ENCODE peak calls at places on chromosomes 4 and X, in ten cellular contexts. T, I, L, V, Z, C, B, W, K and R are unnamed samples.

GRCh38 chr4:101355767-101356702 is 8.7 kb upstream of the PPP3CA start:
- DNase-seq in L (no peak), Z (no peak), C (peak), W (peak), V (peak), I (no peak), T (peak), B (no peak), K (peak), R (no peak)

GRCh38 chrX:85561216-85561615 is 181.8 kb upstream of the POF1B start:
- DNase-seq in Z (no peak), C (no peak), V (no peak), T (no peak), L (no peak), W (no peak), B (no peak), K (no peak), I (no peak), R (no peak)

GRCh38 chr4:155403886-155404285 is 27.1 kb upstream of the MAP9 start:
- DNase-seq in K (peak), V (peak), B (no peak), T (peak), I (no peak), Z (no peak), L (no peak), C (peak), W (peak), R (no peak)

GRCh38 chr4:152591361-152591760 is 55.5 kb upstream of the FBXW7 start:
- DNase-seq in C (peak), W (peak), B (peak), T (no peak), K (peak), V (no peak), Z (peak), I (no peak), L (peak), R (no peak)

GRCh38 chr4:35465096-35465495 is 779.2 kb downstream of the ARAP2 start:
- DNase-seq in W (no peak), C (no peak), I (no peak), B (no peak), Z (no peak), V (no peak), T (no peak), L (no peak), K (no peak), R (no peak)

GRCh38 chr4:1502976-1503375 is 96.7 kb upstream of the NKX1-1 start:
- DNase-seq in I (no peak), W (no peak), L (peak), B (no peak), Z (no peak), T (no peak), V (no peak), K (no peak), C (no peak), R (no peak)

GRCh38 chr4:48268956-48269860 is at the start of gene TEC:
- DNase-seq in Z (peak), I (peak), C (peak), K (no peak), L (no peak), B (peak), V (peak), W (no peak), T (peak), R (peak)

GRCh38 chrX:57573754-57574153 is 18.1 kb upstream of the ZXDB start:
- DNase-seq in K (no peak), L (no peak), V (no peak), C (peak), Z (peak), T (no peak), I (no peak), W (no peak), B (no peak), R (no peak)

GRCh38 chr4:42708625-42709024 is 51.7 kb upstream of the ATP8A1 start:
- DNase-seq in B (no peak), W (no peak), L (no peak), I (no peak), V (no peak), Z (no peak), K (no peak), T (no peak), C (no peak), R (no peak)

GRCh38 chrX:78923198-78924015 is 21.8 kb upstream of the P2RY10 start:
- DNase-seq in K (no peak), Z (no peak), L (no peak), I (no peak), T (no peak), B (no peak), W (no peak), C (no peak), V (no peak), R (peak)

GRCh38 chr4:167218022-167218608 is 16.2 kb downstream of the SPOCK3 start:
- DNase-seq in C (no peak), K (no peak), T (no peak), W (no peak), B (no peak), L (no peak), I (no peak), Z (no peak), V (no peak), R (no peak)

DNA sequence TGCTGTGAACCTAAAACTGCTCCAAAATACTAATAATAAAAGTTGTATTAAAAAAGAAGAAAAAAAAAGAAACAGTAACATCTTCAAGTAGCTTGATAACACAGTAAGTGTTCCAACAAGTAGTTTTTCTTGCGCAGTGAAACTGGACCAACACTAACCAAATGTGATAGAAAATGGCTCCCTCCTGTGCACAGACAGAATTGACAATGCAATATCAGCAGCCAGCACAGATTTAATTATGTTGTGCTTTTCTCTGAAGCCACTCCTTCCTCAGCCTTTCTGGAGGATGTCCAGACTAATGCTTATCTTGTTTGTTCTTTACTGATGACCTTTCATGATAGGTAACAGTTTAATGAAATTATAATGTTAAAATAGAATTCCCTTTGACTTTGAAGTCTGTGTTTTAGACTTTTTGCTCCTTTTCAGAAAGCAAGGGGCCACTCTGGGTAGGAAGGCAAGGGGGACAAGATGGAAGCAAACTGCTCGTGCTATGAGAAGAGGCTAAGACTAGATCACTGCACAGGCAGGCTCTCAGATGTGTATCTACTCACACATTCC is 147.1 kb upstream of the RPL34 start:
- DNase-seq in W (no peak), Z (no peak), C (peak), I (no peak), V (no peak), B (no peak), L (no peak), T (no peak), K (no peak), R (no peak)
- TF ChIP-seq CTCF in W (peak), Z (no peak), C (peak), I (no peak), V (no peak), B (no peak), L (no peak), T (no peak), K (no peak), R (no peak)

GRCh38 chrX:103406256-103406655 is 29.9 kb downstream of the BEX3 start:
- DNase-seq in T (no peak), L (no peak), W (no peak), Z (no peak), C (no peak), I (no peak), V (no peak), K (no peak), B (no peak), R (no peak)

GRCh38 chrX:103407776-103408175 is 31.4 kb downstream of the BEX3 start:
- DNase-seq in B (no peak), L (no peak), V (no peak), T (no peak), Z (no peak), W (no peak), K (no peak), C (no peak), I (no peak), R (no peak)

GRCh38 chrX:103400931-103401330 is 24.6 kb downstream of the BEX3 start:
- DNase-seq in T (no peak), V (no peak), K (no peak), B (no peak), I (no peak), C (no peak), L (no peak), Z (peak), W (no peak), R (no peak)

GRCh38 chrX:103404225-103405008 is 28.1 kb downstream of the BEX3 start:
- DNase-seq in V (peak), I (no peak), Z (peak), W (peak), C (peak), B (peak), T (peak), K (peak), L (no peak), R (peak)

GRCh38 chrX:103405009-103405333 is 28.6 kb downstream of the BEX3 start:
- DNase-seq in V (no peak), B (no peak), L (no peak), C (no peak), T (no peak), Z (no peak), W (no peak), I (no peak), K (no peak), R (no peak)
- TF ChIP-seq CTCF in V (no peak), B (no peak), L (no peak), C (no peak), T (no peak), Z (no peak), W (no peak), I (no peak), K (no peak), R (no peak)

DNA sequence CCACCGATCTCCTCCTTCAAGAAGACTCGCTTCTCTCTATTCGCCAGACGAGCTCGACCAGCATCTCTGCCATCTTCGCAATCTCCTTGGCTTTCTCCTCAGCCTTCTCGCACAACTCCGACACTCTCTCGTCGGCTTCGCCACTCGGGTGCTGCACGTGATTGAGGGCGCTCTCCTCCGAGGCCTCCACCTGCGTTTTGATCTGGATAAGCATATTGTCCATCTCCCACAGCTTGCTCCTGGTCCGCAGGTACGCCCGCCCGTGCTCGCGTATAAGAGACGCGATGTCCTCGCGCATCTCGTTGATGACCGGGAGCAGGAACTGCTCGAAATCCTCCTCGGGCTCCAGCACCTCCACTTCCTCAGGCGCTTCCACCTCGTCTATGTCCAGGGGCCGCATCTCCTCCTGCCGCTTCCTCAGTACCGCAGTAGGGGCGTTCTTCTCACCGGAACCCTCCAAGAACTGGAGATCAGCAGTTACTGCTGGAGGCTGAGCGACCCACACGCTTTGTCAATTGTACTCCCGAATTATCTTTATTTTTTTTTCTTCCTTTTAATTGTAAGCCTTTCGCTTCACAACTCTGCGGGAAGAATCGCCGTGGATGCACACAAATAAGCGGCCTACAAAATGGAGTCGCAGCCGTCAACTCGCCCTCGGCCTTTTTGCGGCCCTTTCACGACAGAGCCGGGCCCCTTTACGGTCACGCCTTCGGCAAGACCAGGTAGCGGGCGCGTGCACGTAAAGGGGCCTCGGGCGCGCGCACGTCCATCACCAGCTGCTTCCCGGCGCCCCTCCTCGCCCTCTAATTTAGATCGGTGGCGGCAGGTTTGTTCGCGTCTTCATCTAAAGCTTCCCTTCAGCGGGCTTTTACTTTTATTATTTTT is at the start of gene MRFAP1L1:
- DNase-seq in I (peak), Z (peak), V (peak), W (peak), C (peak), B (peak), L (peak), K (peak), T (peak), R (peak)
- TF ChIP-seq CTCF in I (no peak), Z (no peak), V (no peak), W (peak), C (peak), B (peak), L (no peak), K (peak), T (no peak), R (no peak)

GRCh38 chr4:95446204-95446603 is 102.6 kb downstream of the UNC5C start:
- DNase-seq in L (no peak), K (no peak), Z (no peak), B (no peak), C (no peak), I (no peak), T (no peak), W (no peak), V (no peak), R (no peak)
- TF ChIP-seq CTCF in L (no peak), K (no peak), Z (no peak), B (no peak), C (no peak), I (no peak), T (no peak), W (no peak), V (no peak), R (no peak)

DNA sequence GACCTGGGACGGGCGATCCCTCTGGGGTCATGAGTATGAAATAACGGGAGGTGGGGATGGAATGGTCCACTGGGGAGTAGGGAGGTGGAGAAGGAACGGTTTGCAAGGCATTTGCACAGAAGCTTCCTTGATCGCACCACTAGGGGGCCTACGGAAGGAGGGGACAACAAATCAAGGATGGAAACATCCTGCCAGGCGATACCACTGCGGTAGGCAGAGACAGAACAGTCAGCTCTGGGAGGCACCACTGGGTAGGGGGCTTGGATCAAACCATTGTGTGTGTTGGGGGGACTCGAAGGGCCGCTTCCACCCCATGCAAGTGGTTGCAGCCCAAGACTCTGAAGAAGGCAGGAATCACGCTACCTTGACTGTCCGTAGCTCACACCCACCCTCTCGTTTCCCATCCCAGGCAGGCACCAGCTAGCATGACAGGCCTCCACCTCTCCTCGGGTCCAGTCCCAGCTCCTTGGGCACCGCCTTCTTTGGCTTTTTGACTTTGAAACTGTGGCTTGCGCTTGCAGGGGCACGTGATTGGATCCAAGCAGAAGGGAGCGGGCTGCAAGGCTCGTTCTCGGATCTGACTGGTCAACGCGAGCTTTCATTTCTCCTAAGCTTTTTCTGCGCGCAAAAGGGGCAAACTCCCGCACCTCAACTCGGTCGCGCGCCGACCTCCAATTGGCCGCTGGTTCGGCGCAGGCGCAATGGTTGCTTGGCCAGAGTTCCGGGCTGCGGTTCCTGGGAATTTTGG is 28.4 kb downstream of the GAGE1 start:
- DNase-seq in B (peak), W (no peak), V (peak), K (peak), I (peak), T (peak), Z (peak), L (no peak), C (no peak), R (peak)
- TF ChIP-seq CTCF in B (no peak), W (peak), V (peak), K (peak), I (no peak), T (peak), Z (no peak), L (peak), C (no peak), R (no peak)

GRCh38 chrX:109635151-109635550 is 10.2 kb upstream of the KCNE5 start:
- DNase-seq in B (no peak), W (peak), T (peak), V (no peak), L (no peak), I (no peak), Z (peak), K (peak), C (peak), R (peak)
- TF ChIP-seq CTCF in B (peak), W (peak), T (peak), V (peak), L (no peak), I (peak), Z (peak), K (peak), C (peak), R (peak)

GRCh38 chr4:95693594-95693993 is 144.8 kb upstream of the UNC5C start:
- DNase-seq in V (peak), C (peak), B (no peak), I (no peak), K (peak), L (no peak), T (no peak), Z (no peak), W (peak), R (no peak)
- TF ChIP-seq CTCF in V (peak), C (peak), B (peak), I (no peak), K (peak), L (no peak), T (no peak), Z (no peak), W (peak), R (no peak)

GRCh38 chr4:97720869-97721432 is 422.3 kb downstream of the STPG2 start:
- DNase-seq in V (peak), C (peak), Z (no peak), T (no peak), L (no peak), W (peak), K (peak), B (no peak), I (no peak), R (no peak)
- TF ChIP-seq CTCF in V (peak), C (peak), Z (peak), T (peak), L (no peak), W (peak), K (peak), B (peak), I (no peak), R (no peak)